ENCODE peak calls at places on chromosome 14, in five cellular contexts. I is A549, H is activated T-cell treated with anti-CD3 and anti-CD28 coated beads for 1 hour, E is ELR, Y is upper lobe of right lung. G is an unnamed sample.

GRCh38 chr14:59679872-59680271 is 103.3 kb upstream of the CCDC175 start:
- DNase-seq in I (no peak), H (no peak), Y (no peak), E (no peak), G (no peak)

GRCh38 chr14:104803280-104803915 is 2.5 kb downstream of the ZBTB42 start:
- DNase-seq in H (no peak), Y (no peak), I (no peak), E (no peak), G (no peak)

GRCh38 chr14:38125484-38125912 is 82.2 kb upstream of the SSTR1 start:
- DNase-seq in I (no peak), E (no peak), Y (no peak), H (no peak), G (no peak)

GRCh38 chr14:105739331-105740102 is 213.1 kb downstream of the TMEM121 start:
- DNase-seq in E (no peak), H (no peak), Y (no peak), I (no peak), G (no peak)

GRCh38 chr14:95197498-95198010 is 40.2 kb upstream of the DICER1 start:
- DNase-seq in Y (no peak), H (no peak), I (no peak), E (no peak), G (no peak)

GRCh38 chr14:24138396-24139271 is 2.6 kb downstream of the PSME1 start:
- DNase-seq in I (no peak), H (no peak), Y (no peak), E (no peak), G (no peak)

GRCh38 chr14:101253948-101254347 is 307.3 kb upstream of the DIO3 start:
- DNase-seq in E (no peak), I (no peak), H (no peak), Y (no peak), G (no peak)

GRCh38 chr14:57833304-57833703 is 32.6 kb downstream of the SLC35F4 start:
- DNase-seq in H (no peak), E (peak), Y (no peak), I (peak), G (no peak)

GRCh38 chr14:84770030-84770429 is 759.9 kb upstream of the FLRT2 start:
- DNase-seq in H (no peak), I (no peak), E (peak), Y (no peak), G (no peak)

GRCh38 chr14:81423504-81423903 is 23.4 kb upstream of the STON2 start:
- DNase-seq in H (no peak), Y (no peak), E (no peak), I (no peak), G (peak)

GRCh38 chr14:103847954-103848719 is 762 bp upstream of the PPP1R13B start:
- DNase-seq in E (peak), Y (peak), H (no peak), I (no peak), G (peak)

GRCh38 chr14:35285168-35285990 is 6.8 kb upstream of the PSMA6 start:
- DNase-seq in Y (no peak), H (no peak), E (peak), I (no peak), G (no peak)

GRCh38 chr14:24774167-24774915 is 140.4 kb upstream of the GZMB start:
- DNase-seq in Y (no peak), E (no peak), H (no peak), I (no peak), G (no peak)

GRCh38 chr14:82565825-82566224 is 1032.2 kb upstream of the SEL1L start:
- DNase-seq in Y (no peak), I (no peak), E (no peak), H (no peak), G (no peak)

GRCh38 chr14:78848234-78848820 is 678.2 kb downstream of the NRXN3 start:
- DNase-seq in H (no peak), I (peak), E (peak), Y (no peak), G (no peak)

GRCh38 chr14:39988939-39989338 is 556.7 kb upstream of the FBXO33 start:
- DNase-seq in E (no peak), Y (no peak), H (no peak), I (no peak), G (no peak)

GRCh38 chr14:101876539-101876938 is 87.8 kb upstream of the DYNC1H1 start:
- DNase-seq in H (peak), E (peak), Y (peak), I (no peak), G (peak)

GRCh38 chr14:101116065-101116464 is 212.5 kb upstream of the RTL1 start:
- DNase-seq in I (no peak), E (no peak), Y (no peak), H (no peak), G (no peak)

GRCh38 chr14:49853572-49854375 is 1.2 kb upstream of the NEMF start:
- DNase-seq in Y (peak), I (peak), E (peak), H (peak), G (peak)

GRCh38 chr14:99329711-99330315 is 57.8 kb upstream of the BCL11B start:
- DNase-seq in I (no peak), Y (peak), H (no peak), E (no peak), G (no peak)

GRCh38 chr14:60116181-60116580 is 24.5 kb downstream of the PCNX4 start:
- DNase-seq in Y (no peak), I (no peak), E (peak), H (no peak), G (no peak)

GRCh38 chr14:37254411-37254947 is 56.7 kb downstream of the MIPOL1 start:
- DNase-seq in H (no peak), Y (no peak), I (no peak), E (no peak), G (no peak)

GRCh38 chr14:103518416-103519042 is 4.1 kb downstream of the CKB start:
- DNase-seq in E (peak), Y (peak), I (peak), H (peak), G (peak)

GRCh38 chr14:101636081-101636560 is 74.8 kb downstream of the DIO3 start:
- DNase-seq in H (no peak), I (no peak), Y (no peak), E (no peak), G (no peak)

GRCh38 chr14:34501004-34501580 is 38.4 kb downstream of the EAPP start:
- DNase-seq in E (no peak), Y (no peak), H (no peak), I (no peak), G (no peak)

GRCh38 chr14:100268591-100269207 is 29.8 kb downstream of the YY1 start:
- DNase-seq in H (no peak), Y (no peak), I (no peak), E (no peak), G (no peak)

GRCh38 chr14:50003213-50004021 is 110.5 kb downstream of the ARF6 start:
- DNase-seq in I (peak), E (peak), Y (peak), H (peak), G (peak)

GRCh38 chr14:87799400-87799799 is 193.6 kb downstream of the GALC start:
- DNase-seq in I (no peak), Y (no peak), E (no peak), H (no peak), G (no peak)

GRCh38 chr14:49461529-49462401 is 124.4 kb downstream of the RPS29 start:
- DNase-seq in I (peak), H (peak), Y (no peak), E (peak), G (no peak)

GRCh38 chr14:60151715-60152114 is 13.5 kb downstream of the DHRS7 start:
- DNase-seq in E (peak), H (peak), I (peak), Y (peak), G (peak)

GRCh38 chr14:52399886-52400599 is 85.9 kb downstream of the PTGER2 start:
- DNase-seq in Y (no peak), E (peak), I (no peak), H (no peak), G (no peak)

GRCh38 chr14:104461676-104462443 is 117.7 kb upstream of the C14orf180 start:
- DNase-seq in I (no peak), H (no peak), Y (no peak), E (no peak), G (peak)

GRCh38 chr14:59905193-59905592 is 14.8 kb upstream of the LRRC9 start:
- DNase-seq in E (peak), Y (no peak), H (no peak), I (no peak), G (no peak)

GRCh38 chr14:35878272-35879140 is 52.4 kb downstream of the BRMS1L start:
- DNase-seq in H (no peak), I (peak), E (peak), Y (no peak), G (no peak)

GRCh38 chr14:102737402-102738372 is 39.6 kb upstream of the TRAF3 start:
- DNase-seq in I (no peak), H (no peak), Y (peak), E (no peak), G (no peak)

GRCh38 chr14:72876710-72877063 is 17.2 kb downstream of the DPF3 start:
- DNase-seq in I (no peak), H (no peak), E (no peak), Y (no peak), G (no peak)

GRCh38 chr14:104395941-104396681 is 183.5 kb upstream of the C14orf180 start:
- DNase-seq in Y (no peak), E (no peak), H (no peak), I (no peak), G (no peak)

GRCh38 chr14:72714094-72714493 is 179.8 kb downstream of the DPF3 start:
- DNase-seq in I (no peak), E (no peak), Y (peak), H (no peak), G (no peak)

GRCh38 chr14:50666772-50667490 is 1.2 kb downstream of the SAV1 start:
- DNase-seq in I (no peak), E (peak), Y (no peak), H (peak), G (no peak)